ENCODE peak calls at places on chromosomes 1 and 21, in eight cellular contexts. Z is foreskin fibroblast, U is retinal pigment epithelial cell, F is brain microvascular endothelial cell, W is body of pancreas, P is PC-3, B is BE2C, A is MCF 10A. S is an unnamed sample.

GRCh38 chr21:29299046-29299905 is 554 bp downstream of the BACH1 start:
- DNase-seq in Z (peak), P (peak), U (no peak), B (peak), F (peak), W (peak), A (peak), S (peak)

GRCh38 chr1:116175621-116176020 is 64.4 kb downstream of the MAB21L3 start:
- DNase-seq in W (no peak), A (no peak), B (no peak), Z (no peak), F (no peak), P (no peak), U (no peak), S (no peak)

GRCh38 chr1:192489046-192489445 is 86.5 kb upstream of the RGS1 start:
- DNase-seq in A (no peak), F (no peak), U (no peak), P (no peak), W (no peak), Z (peak), B (peak), S (no peak)

GRCh38 chr1:75472971-75473603 is 137.8 kb downstream of the SLC44A5 start:
- DNase-seq in B (no peak), W (no peak), F (no peak), P (no peak), A (peak), U (no peak), Z (no peak), S (no peak)

GRCh38 chr1:212414328-212415106 is at the start of gene PACC1:
- DNase-seq in A (peak), W (peak), F (peak), Z (peak), B (peak), U (peak), P (peak), S (peak)

GRCh38 chr1:29924017-29924431 is 687.7 kb downstream of the PTPRU start:
- DNase-seq in Z (no peak), F (no peak), A (no peak), W (no peak), U (no peak), P (no peak), B (peak), S (no peak)

GRCh38 chr1:231584117-231584516 is 42.5 kb upstream of the DISC1 start:
- DNase-seq in F (peak), B (peak), Z (peak), P (peak), W (peak), A (peak), U (peak), S (no peak)

GRCh38 chr1:27300341-27301051 is 21.5 kb upstream of the TMEM222 start:
- DNase-seq in P (peak), Z (peak), A (peak), F (peak), W (peak), U (peak), B (peak), S (peak)

GRCh38 chr1:106620521-106620954 is 435.9 kb upstream of the PRMT6 start:
- DNase-seq in U (peak), P (peak), Z (peak), F (peak), W (no peak), B (no peak), A (peak), S (no peak)

GRCh38 chr1:57424231-57425027 is 569 bp upstream of the DAB1 start:
- DNase-seq in B (no peak), A (no peak), P (no peak), W (peak), U (no peak), Z (peak), F (peak), S (peak)

GRCh38 chr1:172507741-172508140 is 25.2 kb upstream of the SUCO start:
- DNase-seq in P (no peak), B (no peak), W (no peak), Z (no peak), F (no peak), U (no peak), A (no peak), S (no peak)

GRCh38 chr1:183039985-183040447 is 16.8 kb downstream of the LAMC1 start:
- DNase-seq in W (no peak), Z (peak), B (no peak), A (peak), P (no peak), U (no peak), F (peak), S (no peak)

GRCh38 chr1:176880954-176881595 is 283.4 kb downstream of the ASTN1 start:
- DNase-seq in A (peak), Z (peak), W (peak), B (peak), P (peak), F (peak), U (no peak), S (peak)

GRCh38 chr1:186903374-186904129 is 74.8 kb downstream of the PLA2G4A start:
- DNase-seq in F (no peak), W (no peak), U (no peak), B (no peak), Z (no peak), P (no peak), A (no peak), S (no peak)

GRCh38 chr1:94093996-94094395 is 27.0 kb downstream of the ABCA4 start:
- DNase-seq in P (no peak), U (no peak), A (peak), W (no peak), B (no peak), F (peak), Z (no peak), S (no peak)

GRCh38 chr1:21933397-21934248 is 3.5 kb downstream of the HSPG2 start:
- DNase-seq in W (peak), B (no peak), P (peak), U (no peak), Z (no peak), A (peak), F (no peak), S (peak)

GRCh38 chr1:242523968-242524570 is 428 bp downstream of the PLD5 start:
- DNase-seq in F (no peak), B (peak), P (peak), A (peak), U (peak), W (peak), Z (peak), S (peak)

DNA sequence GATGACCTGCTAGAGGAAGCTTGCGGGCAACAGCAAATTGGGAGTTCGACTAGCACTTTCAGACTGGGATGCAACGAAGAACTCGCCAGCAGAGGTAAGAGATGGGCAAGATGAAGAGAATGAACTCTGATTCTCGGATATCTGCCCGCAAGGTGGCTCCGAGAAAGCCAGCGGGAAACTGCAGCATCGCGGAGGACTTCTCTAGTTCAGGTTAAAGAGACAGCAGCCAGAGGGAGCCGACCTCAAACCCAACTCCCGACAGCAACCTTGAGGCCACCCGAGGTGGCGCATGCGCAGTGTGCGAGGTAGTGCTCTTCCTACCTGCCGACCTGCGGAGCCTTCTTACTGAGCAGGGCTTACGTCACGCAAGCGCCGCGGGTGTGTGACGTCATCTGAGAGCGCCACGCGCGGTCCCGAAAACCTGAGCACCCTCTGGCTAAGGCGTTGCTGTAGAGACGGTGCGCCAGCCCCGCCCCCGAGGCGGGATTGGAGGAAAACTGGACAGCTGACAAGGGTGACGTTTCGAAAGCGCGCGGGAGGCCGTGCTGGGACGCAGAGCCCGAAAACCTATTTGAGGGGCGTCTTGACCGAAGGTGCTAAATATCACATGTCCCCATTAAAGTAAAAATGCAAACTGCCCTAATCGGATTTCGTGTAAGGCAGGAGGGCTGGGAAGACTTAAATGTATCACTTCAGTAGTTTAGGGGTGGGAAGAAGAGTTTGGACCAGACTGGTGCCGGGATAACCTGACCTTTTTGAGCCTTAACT is 110.5 kb upstream of the SLC25A33 start:
- DNase-seq in U (peak), A (peak), Z (peak), W (peak), P (peak), F (peak), B (peak), S (peak)
- TF ChIP-seq CTCF in U (peak), A (no peak), Z (no peak), W (peak), P (no peak), F (peak), B (peak), S (peak)

GRCh38 chr1:41489561-41489960 is 5.1 kb upstream of the EDN2 start:
- DNase-seq in P (no peak), A (no peak), B (no peak), W (no peak), F (no peak), U (no peak), Z (no peak), S (no peak)
- TF ChIP-seq CTCF in P (no peak), A (no peak), B (no peak), W (no peak), F (no peak), U (no peak), Z (no peak), S (no peak)

GRCh38 chr1:220113136-220113695 is 19.3 kb downstream of the IARS2 start:
- DNase-seq in B (peak), U (no peak), W (no peak), P (peak), A (peak), F (peak), Z (peak), S (no peak)
- TF ChIP-seq CTCF in B (peak), U (peak), W (peak), P (peak), A (peak), F (peak), Z (peak), S (peak)

GRCh38 chr1:226738421-226738994 is 574 bp downstream of the ITPKB start:
- DNase-seq in P (peak), F (no peak), Z (peak), U (no peak), A (peak), W (peak), B (peak), S (peak)
- TF ChIP-seq CTCF in P (no peak), F (peak), Z (peak), U (no peak), A (peak), W (no peak), B (peak), S (no peak)

GRCh38 chr1:61320575-61320974 is 238.2 kb downstream of the NFIA start:
- DNase-seq in F (no peak), A (no peak), Z (no peak), B (peak), W (no peak), P (no peak), U (no peak), S (no peak)

GRCh38 chr1:61322008-61322744 is 239.8 kb downstream of the NFIA start:
- DNase-seq in F (no peak), B (no peak), U (no peak), W (no peak), P (peak), Z (no peak), A (peak), S (no peak)

GRCh38 chr1:61316493-61316892 is 234.1 kb downstream of the NFIA start:
- DNase-seq in B (no peak), Z (no peak), F (no peak), W (no peak), U (no peak), A (no peak), P (no peak), S (no peak)

GRCh38 chr1:61322769-61323168 is 240.4 kb downstream of the NFIA start:
- DNase-seq in A (peak), Z (no peak), W (peak), B (no peak), F (no peak), P (peak), U (no peak), S (no peak)

DNA sequence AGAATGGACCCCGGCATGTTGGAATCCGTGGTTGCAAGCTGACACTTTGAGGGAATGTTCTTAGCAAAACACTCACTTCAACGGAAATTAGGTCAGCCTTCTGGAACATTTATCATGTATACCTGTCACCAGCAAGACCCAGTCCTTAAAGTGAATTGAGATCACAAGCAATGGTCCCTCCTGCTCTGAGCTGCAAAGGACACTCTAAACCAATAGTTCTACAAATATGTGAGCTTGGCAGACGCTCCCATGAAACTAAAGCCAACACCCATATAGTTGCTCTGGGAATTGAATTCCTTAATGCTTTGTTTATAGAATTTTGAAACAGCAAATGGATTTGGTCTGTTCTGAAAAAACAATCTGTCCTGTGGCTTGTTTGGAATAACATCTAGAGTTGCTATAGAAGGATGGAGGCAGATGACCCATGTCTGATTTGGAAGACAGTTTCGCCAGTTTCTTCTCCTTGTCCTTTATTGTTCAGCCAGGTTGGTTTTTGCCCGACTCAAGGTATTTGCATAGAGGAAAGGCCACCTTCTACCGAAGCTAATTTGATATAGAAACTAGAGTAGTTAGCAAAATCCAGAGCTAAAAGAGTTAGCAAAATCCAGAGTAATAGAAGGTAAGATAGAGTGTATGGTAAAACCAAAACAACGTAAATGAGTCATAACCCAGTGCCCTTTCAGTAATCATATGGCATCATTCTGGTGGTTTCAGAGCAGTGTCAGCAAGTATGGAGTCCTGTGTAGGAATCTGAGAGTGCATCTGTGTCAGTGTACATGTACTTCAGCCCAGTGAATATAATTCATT is 236.2 kb downstream of the NFIA start:
- DNase-seq in Z (peak), P (peak), W (peak), A (peak), U (no peak), B (no peak), F (peak), S (no peak)
- TF ChIP-seq CTCF in Z (no peak), P (no peak), W (no peak), A (no peak), U (no peak), B (no peak), F (no peak), S (no peak)

GRCh38 chr21:31347435-31348032 is 3.5 kb upstream of the TIAM1 start:
- DNase-seq in Z (peak), P (peak), W (no peak), U (no peak), A (peak), F (peak), B (peak), S (no peak)
- TF ChIP-seq CTCF in Z (no peak), P (peak), W (peak), U (peak), A (peak), F (peak), B (peak), S (peak)

GRCh38 chr21:36608251-36608650 is 90.7 kb upstream of the SIM2 start:
- DNase-seq in B (no peak), W (no peak), A (no peak), U (no peak), P (no peak), F (no peak), Z (no peak), S (no peak)

GRCh38 chr21:36606983-36607325 is 92.0 kb upstream of the SIM2 start:
- DNase-seq in W (no peak), Z (no peak), B (no peak), A (no peak), F (no peak), U (no peak), P (no peak), S (no peak)

GRCh38 chr21:36603221-36603620 is 95.7 kb upstream of the SIM2 start:
- DNase-seq in W (no peak), B (no peak), Z (no peak), A (no peak), F (no peak), P (no peak), U (no peak), S (no peak)

GRCh38 chr21:36609654-36610053 is 89.3 kb upstream of the SIM2 start:
- DNase-seq in B (no peak), F (no peak), P (no peak), Z (no peak), A (no peak), U (no peak), W (no peak), S (no peak)

GRCh38 chr21:36606292-36606982 is 92.5 kb upstream of the SIM2 start:
- DNase-seq in W (no peak), P (no peak), Z (no peak), B (no peak), U (no peak), F (no peak), A (no peak), S (no peak)
- TF ChIP-seq CTCF in W (no peak), P (no peak), Z (no peak), B (no peak), U (no peak), F (no peak), A (no peak), S (no peak)